ENCODE peak calls at places on chromosome 4, in seven cellular contexts. One of them, this sample, is unnamed.

GRCh38 chr4:15774020-15774420 is 4.1 kb upstream of the CD38 start:
- DNase-seq in anterior cingulate cortex: no peak
- DNase-seq in neural crest cell: no peak
- DNase-seq in substantia nigra: no peak
- DNase-seq in HFF-Myc: no peak
- DNase-seq in SJSA1: no peak
- DNase-seq in T-helper 9 cell: no peak
- DNase-seq in this sample: no peak

GRCh38 chr4:20618729-20619128 is 81.5 kb upstream of the PACRGL start:
- DNase-seq in anterior cingulate cortex: no peak
- DNase-seq in neural crest cell: no peak
- DNase-seq in substantia nigra: no peak
- DNase-seq in HFF-Myc: no peak
- DNase-seq in SJSA1: no peak
- DNase-seq in T-helper 9 cell: no peak
- DNase-seq in this sample: no peak

GRCh38 chr4:156799121-156799589 is 172.4 kb downstream of the PDGFC start:
- DNase-seq in anterior cingulate cortex: no peak
- DNase-seq in neural crest cell: no peak
- DNase-seq in substantia nigra: no peak
- DNase-seq in HFF-Myc: no peak
- DNase-seq in SJSA1: no peak
- DNase-seq in T-helper 9 cell: no peak
- DNase-seq in this sample: no peak

GRCh38 chr4:101126044-101126443 is 221.3 kb downstream of the PPP3CA start:
- DNase-seq in anterior cingulate cortex: no peak
- DNase-seq in neural crest cell: no peak
- DNase-seq in substantia nigra: no peak
- DNase-seq in HFF-Myc: peak; percentile 12
- DNase-seq in SJSA1: no peak
- DNase-seq in T-helper 9 cell: no peak
- DNase-seq in this sample: no peak

GRCh38 chr4:110830461-110830860 is 207.6 kb upstream of the PITX2 start:
- DNase-seq in anterior cingulate cortex: no peak
- DNase-seq in neural crest cell: no peak
- DNase-seq in substantia nigra: no peak
- DNase-seq in HFF-Myc: no peak
- DNase-seq in SJSA1: no peak
- DNase-seq in T-helper 9 cell: no peak
- DNase-seq in this sample: no peak

GRCh38 chr4:142614621-142615323 is 231.3 kb downstream of the INPP4B start:
- DNase-seq in anterior cingulate cortex: no peak
- DNase-seq in neural crest cell: no peak
- DNase-seq in substantia nigra: no peak
- DNase-seq in HFF-Myc: peak; percentile 49
- DNase-seq in SJSA1: peak; percentile 23
- DNase-seq in T-helper 9 cell: no peak
- DNase-seq in this sample: no peak

GRCh38 chr4:57080781-57081650 is 29.2 kb downstream of the IGFBP7 start:
- DNase-seq in anterior cingulate cortex: no peak
- DNase-seq in neural crest cell: no peak
- DNase-seq in substantia nigra: no peak
- DNase-seq in HFF-Myc: peak; percentile 91
- DNase-seq in SJSA1: peak; percentile 97
- DNase-seq in T-helper 9 cell: no peak
- DNase-seq in this sample: no peak

GRCh38 chr4:121199742-121200561 is 35.8 kb upstream of the TNIP3 start:
- DNase-seq in anterior cingulate cortex: no peak
- DNase-seq in neural crest cell: no peak
- DNase-seq in substantia nigra: no peak
- DNase-seq in HFF-Myc: no peak
- DNase-seq in SJSA1: no peak
- DNase-seq in T-helper 9 cell: no peak
- DNase-seq in this sample: no peak

GRCh38 chr4:170853422-170854021 is 763.8 kb upstream of the AADAT start:
- DNase-seq in anterior cingulate cortex: no peak
- DNase-seq in neural crest cell: peak; percentile 45
- DNase-seq in substantia nigra: no peak
- DNase-seq in HFF-Myc: no peak
- DNase-seq in SJSA1: peak; percentile 4
- DNase-seq in T-helper 9 cell: no peak
- DNase-seq in this sample: no peak

GRCh38 chr4:133581971-133582619 is 433.0 kb downstream of the PCDH10 start:
- DNase-seq in anterior cingulate cortex: no peak
- DNase-seq in neural crest cell: no peak
- DNase-seq in substantia nigra: no peak
- DNase-seq in HFF-Myc: no peak
- DNase-seq in SJSA1: no peak
- DNase-seq in T-helper 9 cell: no peak
- DNase-seq in this sample: no peak

GRCh38 chr4:177005801-177006230 is 213.1 kb upstream of the VEGFC start:
- DNase-seq in anterior cingulate cortex: no peak
- DNase-seq in neural crest cell: no peak
- DNase-seq in substantia nigra: no peak
- DNase-seq in HFF-Myc: peak; percentile 70
- DNase-seq in SJSA1: peak; percentile 38
- DNase-seq in T-helper 9 cell: no peak
- DNase-seq in this sample: no peak

GRCh38 chr4:133637161-133637560 is 488.1 kb downstream of the PCDH10 start:
- DNase-seq in anterior cingulate cortex: no peak
- DNase-seq in neural crest cell: no peak
- DNase-seq in substantia nigra: no peak
- DNase-seq in HFF-Myc: no peak
- DNase-seq in SJSA1: no peak
- DNase-seq in T-helper 9 cell: no peak
- DNase-seq in this sample: no peak

GRCh38 chr4:177356191-177356590 is 46.5 kb downstream of the NEIL3 start:
- DNase-seq in anterior cingulate cortex: no peak
- DNase-seq in neural crest cell: no peak
- DNase-seq in substantia nigra: no peak
- DNase-seq in HFF-Myc: no peak
- DNase-seq in SJSA1: no peak
- DNase-seq in T-helper 9 cell: no peak
- DNase-seq in this sample: no peak

GRCh38 chr4:148330724-148331123 is 111.5 kb downstream of the NR3C2 start:
- DNase-seq in anterior cingulate cortex: no peak
- DNase-seq in neural crest cell: no peak
- DNase-seq in substantia nigra: no peak
- DNase-seq in HFF-Myc: no peak
- DNase-seq in SJSA1: no peak
- DNase-seq in T-helper 9 cell: no peak
- DNase-seq in this sample: no peak

GRCh38 chr4:151957163-151957562 is 196.4 kb upstream of the GATB start:
- DNase-seq in anterior cingulate cortex: no peak
- DNase-seq in neural crest cell: peak; percentile 6
- DNase-seq in substantia nigra: no peak
- DNase-seq in HFF-Myc: no peak
- DNase-seq in SJSA1: no peak
- DNase-seq in T-helper 9 cell: no peak
- DNase-seq in this sample: no peak

GRCh38 chr4:19945501-19945900 is 306.2 kb upstream of the SLIT2 start:
- DNase-seq in anterior cingulate cortex: no peak
- DNase-seq in neural crest cell: no peak
- DNase-seq in substantia nigra: no peak
- DNase-seq in HFF-Myc: peak; percentile 46
- DNase-seq in SJSA1: no peak
- DNase-seq in T-helper 9 cell: no peak
- DNase-seq in this sample: no peak

GRCh38 chr4:150217192-150217591 is 138.9 kb downstream of the DCLK2 start:
- DNase-seq in anterior cingulate cortex: peak; percentile 74
- DNase-seq in neural crest cell: no peak
- DNase-seq in substantia nigra: no peak
- DNase-seq in HFF-Myc: no peak
- DNase-seq in SJSA1: peak; percentile 74
- DNase-seq in T-helper 9 cell: no peak
- DNase-seq in this sample: no peak

GRCh38 chr4:154741877-154742851 is 1.6 kb upstream of the LRAT start:
- DNase-seq in anterior cingulate cortex: no peak
- DNase-seq in neural crest cell: peak; percentile 25
- DNase-seq in substantia nigra: no peak
- DNase-seq in HFF-Myc: no peak
- DNase-seq in SJSA1: no peak
- DNase-seq in T-helper 9 cell: no peak
- DNase-seq in this sample: no peak

GRCh38 chr4:1471443-1472147 is 65.4 kb upstream of the NKX1-1 start:
- DNase-seq in anterior cingulate cortex: no peak
- DNase-seq in neural crest cell: no peak
- DNase-seq in substantia nigra: no peak
- DNase-seq in HFF-Myc: no peak
- DNase-seq in SJSA1: no peak
- DNase-seq in T-helper 9 cell: no peak
- DNase-seq in this sample: no peak

This sample was measured in activated gamma-delta T cell treated with anti-CD3 and anti-CD28 coated beads, Interleukin-2, amount 50 U/mL, for 16 hours.